ENCODE peak calls at places on chromosome 10, in four cellular contexts. A is T-helper 1 cell, F is ACHN, Z is posterior cingulate gyrus. C is an unnamed sample.

GRCh38 chr10:12663863-12664262 is 314.5 kb downstream of the CAMK1D start:
- DNase-seq in A (no peak), F (no peak), Z (no peak), C (no peak)

GRCh38 chr10:60917331-60918280 is 26.4 kb downstream of the RHOBTB1 start:
- DNase-seq in A (no peak), F (no peak), Z (no peak), C (no peak)

GRCh38 chr10:120949511-120950102 is 98.4 kb downstream of the WDR11 start:
- DNase-seq in A (no peak), F (no peak), Z (peak), C (no peak)

GRCh38 chr10:78952018-78952417 is 116.7 kb upstream of the ZMIZ1 start:
- DNase-seq in A (no peak), F (no peak), Z (no peak), C (no peak)

GRCh38 chr10:101441539-101442455 is 87.8 kb downstream of the BTRC start:
- DNase-seq in A (no peak), F (peak), Z (peak), C (peak)

GRCh38 chr10:10514790-10515189 is 502.9 kb upstream of the CELF2 start:
- DNase-seq in A (no peak), F (no peak), Z (no peak), C (no peak)

GRCh38 chr10:102799691-102800435 is 37.4 kb downstream of the CYP17A1 start:
- DNase-seq in A (no peak), F (no peak), Z (no peak), C (no peak)

GRCh38 chr10:19816420-19817250 is at the start of gene PLXDC2:
- DNase-seq in A (no peak), F (peak), Z (peak), C (peak)

GRCh38 chr10:21080246-21080645 is 183.1 kb upstream of the NEBL start:
- DNase-seq in A (no peak), F (no peak), Z (no peak), C (no peak)

GRCh38 chr10:6753644-6754043 is 173.6 kb upstream of the PRKCQ start:
- DNase-seq in A (no peak), F (no peak), Z (no peak), C (no peak)

GRCh38 chr10:58385784-58386112 is 538 bp downstream of the TFAM start:
- DNase-seq in A (no peak), F (peak), Z (peak), C (no peak)

GRCh38 chr10:61900829-61901783 is at the start of gene ARID5B:
- DNase-seq in A (peak), F (peak), Z (peak), C (peak)

GRCh38 chr10:132939957-132940790 is 2.2 kb downstream of the CFAP46 start:
- DNase-seq in A (no peak), F (no peak), Z (peak), C (no peak)

GRCh38 chr10:97590082-97590747 is 694 bp downstream of the C10orf62 start:
- DNase-seq in A (no peak), F (no peak), Z (no peak), C (no peak)

GRCh38 chr10:121598261-121599249 is at the start of gene FGFR2:
- DNase-seq in A (no peak), F (peak), Z (peak), C (no peak)

GRCh38 chr10:101097881-101098280 is 33.2 kb upstream of the TLX1 start:
- DNase-seq in A (no peak), F (no peak), Z (no peak), C (no peak)

GRCh38 chr10:47253651-47254375 is 46.2 kb upstream of the GDF10 start:
- DNase-seq in A (no peak), F (no peak), Z (peak), C (no peak)

GRCh38 chr10:119498889-119499864 is 43.3 kb downstream of the RGS10 start:
- DNase-seq in A (no peak), F (peak), Z (no peak), C (no peak)

GRCh38 chr10:101467286-101467770 is 113.4 kb downstream of the BTRC start:
- DNase-seq in A (no peak), F (peak), Z (no peak), C (peak)

GRCh38 chr10:22598488-22598887 is 115.9 kb downstream of the PIP4K2A start:
- DNase-seq in A (no peak), F (no peak), Z (no peak), C (no peak)

GRCh38 chr10:101564490-101564991 is 23.5 kb downstream of the POLL start:
- DNase-seq in A (no peak), F (no peak), Z (no peak), C (no peak)

GRCh38 chr10:3132036-3133025 is 40.3 kb downstream of the PITRM1 start:
- DNase-seq in A (no peak), F (no peak), Z (no peak), C (no peak)

GRCh38 chr10:6763417-6763816 is 183.3 kb upstream of the PRKCQ start:
- DNase-seq in A (no peak), F (no peak), Z (no peak), C (no peak)

GRCh38 chr10:113329121-113329596 is 223.7 kb upstream of the HABP2 start:
- DNase-seq in A (no peak), F (peak), Z (no peak), C (no peak)

GRCh38 chr10:28367865-28368541 is 65.1 kb upstream of the MPP7 start:
- DNase-seq in A (peak), F (no peak), Z (no peak), C (peak)

GRCh38 chr10:33066558-33067236 is 108.7 kb upstream of the ITGB1 start:
- DNase-seq in A (no peak), F (no peak), Z (no peak), C (no peak)

GRCh38 chr10:29304259-29305030 is 15.6 kb downstream of the LYZL1 start:
- DNase-seq in A (no peak), F (peak), Z (peak), C (peak)

GRCh38 chr10:93075369-93076221 is 1.9 kb downstream of the CYP26A1 start:
- DNase-seq in A (no peak), F (no peak), Z (no peak), C (no peak)

GRCh38 chr10:117240105-117240729 is 697 bp upstream of the SLC18A2 start:
- DNase-seq in A (no peak), F (no peak), Z (no peak), C (no peak)

GRCh38 chr10:60048146-60048545 is 141.8 kb upstream of the CCDC6 start:
- DNase-seq in A (no peak), F (peak), Z (no peak), C (no peak)

GRCh38 chr10:103668351-103669242 is 175.1 kb downstream of the NEURL1 start:
- DNase-seq in A (no peak), F (peak), Z (peak), C (no peak)

GRCh38 chr10:119575998-119576397 is 20.8 kb downstream of the TIAL1 start:
- DNase-seq in A (no peak), F (no peak), Z (no peak), C (no peak)

GRCh38 chr10:14523286-14523685 is 192.6 kb upstream of the FRMD4A start:
- DNase-seq in A (no peak), F (no peak), Z (no peak), C (no peak)

GRCh38 chr10:104416-104815 is 30.8 kb upstream of the ZMYND11 start:
- DNase-seq in A (no peak), F (no peak), Z (no peak), C (no peak)

GRCh38 chr10:77245953-77246352 is 391.7 kb downstream of the KCNMA1 start:
- DNase-seq in A (no peak), F (no peak), Z (no peak), C (peak)

GRCh38 chr10:43230909-43231522 is 35.8 kb downstream of the RASGEF1A start:
- DNase-seq in A (no peak), F (no peak), Z (no peak), C (no peak)

GRCh38 chr10:43199088-43199683 is 60.9 kb downstream of the CSGALNACT2 start:
- DNase-seq in A (no peak), F (no peak), Z (no peak), C (no peak)